ENCODE peak calls at places on chromosome 13, in four cellular contexts. K, O, X and L are unnamed samples.

GRCh38 chr13:75356426-75356825 is 125.5 kb downstream of the TBC1D4 start:
- DNase-seq in X (no peak), O (no peak), K (no peak), L (no peak)

GRCh38 chr13:49517461-49517860 is 21.7 kb downstream of the PHF11 start:
- DNase-seq in O (peak; percentile 26), X (no peak), K (peak; percentile 36), L (no peak)

GRCh38 chr13:40189426-40189825 is 477.0 kb downstream of the FOXO1 start:
- DNase-seq in O (no peak), K (no peak), X (no peak), L (no peak)

GRCh38 chr13:108214511-108215383 is 589 bp downstream of the LIG4 start:
- DNase-seq in O (no peak), K (peak; percentile 60), X (peak; percentile 20), L (no peak)

GRCh38 chr13:87107626-87108025 is 563.5 kb upstream of the SLITRK5 start:
- DNase-seq in K (no peak), X (no peak), O (no peak), L (no peak)

GRCh38 chr13:62113145-62113544 is 697.5 kb upstream of the PCDH20 start:
- DNase-seq in O (no peak), X (no peak), K (no peak), L (peak; percentile 3)

GRCh38 chr13:95452376-95452775 is 100.1 kb upstream of the CLDN10 start:
- DNase-seq in X (no peak), K (no peak), O (no peak), L (no peak)

GRCh38 chr13:41544824-41545707 is 87.7 kb downstream of the RGCC start:
- DNase-seq in X (no peak), K (no peak), O (no peak), L (no peak)

GRCh38 chr13:67353891-67354459 is 123.8 kb upstream of the PCDH9 start:
- DNase-seq in K (no peak), O (no peak), X (no peak), L (no peak)

GRCh38 chr13:37747071-37747612 is 122.4 kb downstream of the TRPC4 start:
- DNase-seq in K (no peak), X (no peak), O (no peak), L (no peak)

GRCh38 chr13:75495938-75496337 is 14.0 kb upstream of the TBC1D4 start:
- DNase-seq in K (no peak), O (no peak), X (no peak), L (no peak)

GRCh38 chr13:107251321-107251720 is 683.4 kb upstream of the ARGLU1 start:
- DNase-seq in X (no peak), O (no peak), K (no peak), L (no peak)

GRCh38 chr13:45512148-45512498 is 47.4 kb downstream of the COG3 start:
- DNase-seq in X (no peak), O (no peak), K (no peak), L (no peak)

GRCh38 chr13:77034883-77035282 is 7.9 kb upstream of the FBXL3 start:
- DNase-seq in O (no peak), X (no peak), K (no peak), L (no peak)

GRCh38 chr13:106318941-106319411 is 216.5 kb downstream of the EFNB2 start:
- DNase-seq in K (peak; percentile 27), O (no peak), X (no peak), L (no peak)

GRCh38 chr13:76812971-76813691 is 73.1 kb downstream of the KCTD12 start:
- DNase-seq in O (no peak), X (no peak), K (no peak), L (no peak)

GRCh38 chr13:45949161-45949560 is 97.6 kb upstream of the SIAH3 start:
- DNase-seq in K (no peak), X (no peak), O (no peak), L (no peak)

GRCh38 chr13:33025220-33025744 is 9.1 kb downstream of the KL start:
- DNase-seq in K (peak; percentile 39), O (no peak), X (no peak), L (no peak)

GRCh38 chr13:21637296-21637695 is 33.3 kb upstream of the MICU2 start:
- DNase-seq in X (no peak), K (peak; percentile 10), O (peak; percentile 50), L (no peak)

GRCh38 chr13:107111248-107111647 is 543.3 kb upstream of the ARGLU1 start:
- DNase-seq in X (no peak), O (no peak), K (no peak), L (no peak)

GRCh38 chr13:40539954-40540706 is 126.3 kb downstream of the FOXO1 start:
- DNase-seq in X (no peak), O (peak; percentile 96), K (peak; percentile 83), L (peak; percentile 77)

GRCh38 chr13:66492479-66492878 is 737.7 kb downstream of the PCDH9 start:
- DNase-seq in X (no peak), K (peak; percentile 68), O (peak; percentile 3), L (peak; percentile 1)

GRCh38 chr13:67966065-67966464 is 735.9 kb upstream of the PCDH9 start:
- DNase-seq in O (no peak), X (no peak), K (peak; percentile 42), L (no peak)

GRCh38 chr13:36059366-36059765 is 71.8 kb downstream of the DCLK1 start:
- DNase-seq in O (no peak), K (no peak), X (no peak), L (peak; percentile 40)

GRCh38 chr13:41411536-41411935 is 45.8 kb upstream of the RGCC start:
- DNase-seq in K (peak; percentile 50), X (no peak), O (peak; percentile 62), L (peak; percentile 18)

GRCh38 chr13:78875792-78876580 is 217.0 kb upstream of the OBI1 start:
- DNase-seq in X (peak; percentile 20), O (no peak), K (peak; percentile 67), L (no peak)

GRCh38 chr13:28100149-28101121 is at the start of gene FLT3:
- DNase-seq in X (peak; percentile 85), K (peak; percentile 84), O (no peak), L (peak; percentile 82)

GRCh38 chr13:95378603-95379002 is 77.4 kb upstream of the ABCC4 start:
- DNase-seq in K (no peak), O (no peak), X (no peak), L (no peak)

GRCh38 chr13:98476106-98476505 is 100.8 kb downstream of the STK24 start:
- DNase-seq in O (no peak), X (no peak), K (peak; percentile 80), L (peak; percentile 33)

GRCh38 chr13:35990196-35990595 is 141.0 kb downstream of the DCLK1 start:
- DNase-seq in X (no peak), O (no peak), K (peak; percentile 71), L (no peak)

GRCh38 chr13:73228546-73228945 is 169.7 kb downstream of the KLF5 start:
- DNase-seq in K (no peak), X (peak; percentile 58), O (no peak), L (peak; percentile 5)

GRCh38 chr13:74511523-74511922 is 377.3 kb upstream of the KLF12 start:
- DNase-seq in K (no peak), O (no peak), X (no peak), L (no peak)

DNA sequence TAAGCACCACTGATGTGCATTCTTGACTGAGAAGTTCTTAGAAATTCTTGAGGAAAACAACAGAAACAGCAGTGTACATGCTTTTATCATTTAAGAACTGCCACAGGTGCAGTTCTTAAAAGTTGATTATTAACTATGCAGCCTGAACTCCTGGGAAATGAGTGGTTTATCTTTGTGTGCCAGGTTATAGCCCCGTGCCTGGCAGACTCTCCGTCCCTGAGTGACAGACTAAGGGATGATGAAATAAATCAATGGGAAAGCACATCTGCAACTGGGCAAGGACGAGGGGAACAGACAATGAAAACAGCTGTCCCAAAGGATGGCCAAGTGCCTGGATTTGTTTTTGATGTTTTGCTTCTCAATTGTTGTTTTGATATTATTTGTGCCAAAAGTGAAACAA is 84.4 kb upstream of the SPATA13 start:
- DNase-seq in O (peak; percentile 72), K (no peak), X (no peak), L (no peak)
- H3K27ac ChIP-seq in O (no peak overlapping the region), K (no peak overlapping the region), X (no peak overlapping the region), L (no peak overlapping the region)

GRCh38 chr13:110773480-110773879 is 60.0 kb downstream of the ING1 start:
- DNase-seq in O (no peak), K (no peak), X (no peak), L (no peak)
- TF ChIP-seq EZH2 in O (no peak), K (no peak), X (no peak), L (no peak)

GRCh38 chr13:110250258-110250891 is 56.6 kb downstream of the COL4A1 start:
- DNase-seq in X (no peak), O (no peak), K (no peak), L (no peak)
- H3K36me3 ChIP-seq in X (no peaks in the 10 kb centered on the region), O (no peaks in the 10 kb centered on the region), K (no peaks in the 10 kb centered on the region), L (no peaks in the 10 kb centered on the region)

DNA sequence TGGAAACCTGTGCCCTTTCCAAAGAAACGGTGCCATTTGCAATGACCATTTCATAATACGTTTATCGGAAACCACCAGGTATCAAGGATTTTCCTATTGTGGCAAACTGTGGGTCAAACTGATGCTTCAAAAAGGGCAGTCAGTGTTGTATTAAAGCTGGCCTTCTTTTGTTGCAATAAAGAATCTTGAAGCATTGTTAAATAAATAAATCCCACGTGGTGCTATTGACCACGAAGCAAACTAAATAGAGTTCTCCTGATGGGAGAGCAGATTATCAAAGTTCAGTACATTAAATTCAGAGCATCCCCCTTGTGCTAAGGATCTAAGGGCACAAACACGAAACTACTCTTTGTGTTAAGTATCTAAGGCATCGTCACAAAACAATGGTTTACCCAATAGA is 545.9 kb upstream of the MIR17HG start:
- DNase-seq in O (no peak), X (no peak), K (no peak), L (no peak)
- H3K27ac ChIP-seq in O (no peak overlapping the region), X (no peak overlapping the region), K (no peak overlapping the region), L (no peak overlapping the region)

DNA sequence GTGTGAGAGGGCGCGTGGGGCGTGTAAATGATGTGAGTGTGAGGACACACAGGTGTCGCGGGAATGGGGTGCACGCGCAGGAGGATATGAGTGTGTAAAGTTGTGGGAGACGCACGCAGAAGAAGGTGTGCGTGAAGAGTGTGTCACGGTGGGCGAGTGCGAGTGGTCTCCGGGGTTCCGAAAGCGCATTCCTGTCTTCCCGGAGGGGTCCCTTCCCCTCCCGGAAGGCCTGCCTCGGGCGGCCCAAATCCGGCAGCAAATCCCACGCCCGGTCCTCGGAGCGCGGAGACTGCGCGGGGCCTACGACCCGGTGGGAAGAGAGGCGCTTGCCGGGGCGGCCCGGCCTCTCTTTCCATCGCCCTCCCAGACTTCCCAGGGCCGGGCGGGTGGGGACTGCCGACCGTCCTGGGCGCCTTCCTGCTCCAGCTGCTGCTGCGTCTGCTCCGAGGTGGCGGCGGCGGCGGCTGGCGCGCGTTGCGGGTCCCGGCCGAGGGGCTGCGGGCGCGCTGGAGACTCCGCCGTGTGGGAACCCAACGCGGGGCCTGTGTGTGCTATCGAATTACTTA is 2.1 kb downstream of the ZIC5 start:
- DNase-seq in K (no peak), O (no peak), X (no peak), L (no peak)
- TF ChIP-seq EZH2 in K (no peak), O (no peak), X (no peak), L (no peak)